ENCODE peak calls at places on chromosome 15, in eight cellular contexts. One of them, this sample, is unnamed.

GRCh38 chr15:25882466-25882865 is 19.3 kb upstream of the ATP10A start:
- DNase-seq in kidney: no peak
- DNase-seq in body of pancreas: no peak
- DNase-seq in CD4-positive, alpha-beta memory T cell: no peak
- DNase-seq in IMR-90: peak; percentile 39
- DNase-seq in naive thymus-derived CD4-positive, alpha-beta T cell: no peak
- DNase-seq in psoas muscle: no peak
- DNase-seq in mucosa of descending colon: no peak
- DNase-seq in this sample: no peak

GRCh38 chr15:81133782-81134461 is at the start of gene CFAP161:
- DNase-seq in mucosa of descending colon: peak; percentile 69
- DNase-seq in naive thymus-derived CD4-positive, alpha-beta T cell: no peak
- DNase-seq in body of pancreas: peak; percentile 70
- DNase-seq in psoas muscle: peak; percentile 84
- DNase-seq in IMR-90: peak; percentile 69
- DNase-seq in CD4-positive, alpha-beta memory T cell: no peak
- DNase-seq in kidney: peak; percentile 86
- DNase-seq in this sample: peak; percentile 36

GRCh38 chr15:49888341-49888693 is 230.7 kb downstream of the ATP8B4 start:
- DNase-seq in mucosa of descending colon: no peak
- DNase-seq in body of pancreas: no peak
- DNase-seq in kidney: no peak
- DNase-seq in psoas muscle: no peak
- DNase-seq in CD4-positive, alpha-beta memory T cell: no peak
- DNase-seq in IMR-90: no peak
- DNase-seq in naive thymus-derived CD4-positive, alpha-beta T cell: no peak
- DNase-seq in this sample: no peak

GRCh38 chr15:61511089-61511488 is 282.0 kb upstream of the RORA start:
- DNase-seq in mucosa of descending colon: no peak
- DNase-seq in IMR-90: no peak
- DNase-seq in body of pancreas: no peak
- DNase-seq in naive thymus-derived CD4-positive, alpha-beta T cell: no peak
- DNase-seq in psoas muscle: no peak
- DNase-seq in kidney: no peak
- DNase-seq in CD4-positive, alpha-beta memory T cell: no peak
- DNase-seq in this sample: no peak

GRCh38 chr15:80107204-80107603 is 45.6 kb upstream of the FAH start:
- DNase-seq in naive thymus-derived CD4-positive, alpha-beta T cell: no peak
- DNase-seq in kidney: no peak
- DNase-seq in body of pancreas: no peak
- DNase-seq in CD4-positive, alpha-beta memory T cell: no peak
- DNase-seq in IMR-90: no peak
- DNase-seq in mucosa of descending colon: no peak
- DNase-seq in psoas muscle: no peak
- DNase-seq in this sample: no peak

GRCh38 chr15:68501616-68502015 is 69.7 kb upstream of the ITGA11 start:
- DNase-seq in mucosa of descending colon: no peak
- DNase-seq in IMR-90: no peak
- DNase-seq in kidney: no peak
- DNase-seq in psoas muscle: no peak
- DNase-seq in naive thymus-derived CD4-positive, alpha-beta T cell: no peak
- DNase-seq in body of pancreas: no peak
- DNase-seq in CD4-positive, alpha-beta memory T cell: no peak
- DNase-seq in this sample: no peak

GRCh38 chr15:85786778-85787114 is 8.0 kb downstream of the KLHL25 start:
- DNase-seq in naive thymus-derived CD4-positive, alpha-beta T cell: no peak
- DNase-seq in CD4-positive, alpha-beta memory T cell: no peak
- DNase-seq in psoas muscle: no peak
- DNase-seq in body of pancreas: no peak
- DNase-seq in mucosa of descending colon: no peak
- DNase-seq in kidney: no peak
- DNase-seq in IMR-90: no peak
- DNase-seq in this sample: no peak

GRCh38 chr15:98914626-98915025 is 93.0 kb downstream of the PGPEP1L start:
- DNase-seq in kidney: no peak
- DNase-seq in psoas muscle: no peak
- DNase-seq in IMR-90: peak; percentile 99
- DNase-seq in CD4-positive, alpha-beta memory T cell: no peak
- DNase-seq in body of pancreas: no peak
- DNase-seq in naive thymus-derived CD4-positive, alpha-beta T cell: no peak
- DNase-seq in mucosa of descending colon: no peak
- DNase-seq in this sample: no peak

GRCh38 chr15:60326824-60327654 is 70.7 kb downstream of the ANXA2 start:
- DNase-seq in psoas muscle: no peak
- DNase-seq in mucosa of descending colon: no peak
- DNase-seq in body of pancreas: no peak
- DNase-seq in IMR-90: peak; percentile 52
- DNase-seq in kidney: no peak
- DNase-seq in naive thymus-derived CD4-positive, alpha-beta T cell: peak; percentile 62
- DNase-seq in CD4-positive, alpha-beta memory T cell: no peak
- DNase-seq in this sample: peak; percentile 23

GRCh38 chr15:98442379-98442833 is 205.9 kb upstream of the IGF1R start:
- DNase-seq in kidney: no peak
- DNase-seq in body of pancreas: peak; percentile 71
- DNase-seq in mucosa of descending colon: no peak
- DNase-seq in naive thymus-derived CD4-positive, alpha-beta T cell: peak; percentile 59
- DNase-seq in IMR-90: peak; percentile 82
- DNase-seq in psoas muscle: no peak
- DNase-seq in CD4-positive, alpha-beta memory T cell: peak; percentile 43
- DNase-seq in this sample: peak; percentile 40

GRCh38 chr15:93141373-93141790 is 52.4 kb upstream of the RGMA start:
- DNase-seq in kidney: no peak
- DNase-seq in psoas muscle: no peak
- DNase-seq in mucosa of descending colon: no peak
- DNase-seq in naive thymus-derived CD4-positive, alpha-beta T cell: peak; percentile 27
- DNase-seq in body of pancreas: no peak
- DNase-seq in CD4-positive, alpha-beta memory T cell: peak; percentile 55
- DNase-seq in IMR-90: no peak
- DNase-seq in this sample: no peak

GRCh38 chr15:88745696-88746095 is 57.5 kb upstream of the ACAN start:
- DNase-seq in naive thymus-derived CD4-positive, alpha-beta T cell: no peak
- DNase-seq in kidney: no peak
- DNase-seq in mucosa of descending colon: no peak
- DNase-seq in psoas muscle: no peak
- DNase-seq in body of pancreas: no peak
- DNase-seq in IMR-90: peak; percentile 75
- DNase-seq in CD4-positive, alpha-beta memory T cell: no peak
- DNase-seq in this sample: no peak

GRCh38 chr15:66826504-66826903 is 124.5 kb downstream of the SMAD6 start:
- DNase-seq in CD4-positive, alpha-beta memory T cell: no peak
- DNase-seq in body of pancreas: no peak
- DNase-seq in naive thymus-derived CD4-positive, alpha-beta T cell: no peak
- DNase-seq in kidney: peak; percentile 12
- DNase-seq in mucosa of descending colon: no peak
- DNase-seq in IMR-90: no peak
- DNase-seq in psoas muscle: no peak
- DNase-seq in this sample: no peak

GRCh38 chr15:80570553-80570952 is 124.6 kb upstream of the ABHD17C start:
- DNase-seq in IMR-90: no peak
- DNase-seq in kidney: peak; percentile 7
- DNase-seq in psoas muscle: no peak
- DNase-seq in naive thymus-derived CD4-positive, alpha-beta T cell: no peak
- DNase-seq in CD4-positive, alpha-beta memory T cell: no peak
- DNase-seq in body of pancreas: no peak
- DNase-seq in mucosa of descending colon: no peak
- DNase-seq in this sample: no peak

GRCh38 chr15:57118013-57118799 is 199.8 kb downstream of the TCF12 start:
- DNase-seq in naive thymus-derived CD4-positive, alpha-beta T cell: no peak
- DNase-seq in mucosa of descending colon: no peak
- DNase-seq in CD4-positive, alpha-beta memory T cell: no peak
- DNase-seq in body of pancreas: no peak
- DNase-seq in kidney: no peak
- DNase-seq in IMR-90: peak; percentile 31
- DNase-seq in psoas muscle: no peak
- DNase-seq in this sample: no peak

GRCh38 chr15:98382139-98382538 is 266.2 kb upstream of the IGF1R start:
- DNase-seq in kidney: no peak
- DNase-seq in mucosa of descending colon: no peak
- DNase-seq in naive thymus-derived CD4-positive, alpha-beta T cell: no peak
- DNase-seq in IMR-90: no peak
- DNase-seq in body of pancreas: no peak
- DNase-seq in psoas muscle: no peak
- DNase-seq in CD4-positive, alpha-beta memory T cell: no peak
- DNase-seq in this sample: no peak

GRCh38 chr15:31230630-31231485 is 95.8 kb upstream of the KLF13 start:
- DNase-seq in IMR-90: no peak
- DNase-seq in mucosa of descending colon: peak; percentile 24
- DNase-seq in body of pancreas: no peak
- DNase-seq in CD4-positive, alpha-beta memory T cell: no peak
- DNase-seq in naive thymus-derived CD4-positive, alpha-beta T cell: no peak
- DNase-seq in kidney: peak; percentile 80
- DNase-seq in psoas muscle: no peak
- DNase-seq in this sample: no peak

GRCh38 chr15:61411941-61412510 is 182.9 kb upstream of the RORA start:
- DNase-seq in mucosa of descending colon: no peak
- DNase-seq in naive thymus-derived CD4-positive, alpha-beta T cell: no peak
- DNase-seq in IMR-90: no peak
- DNase-seq in body of pancreas: no peak
- DNase-seq in CD4-positive, alpha-beta memory T cell: no peak
- DNase-seq in psoas muscle: no peak
- DNase-seq in kidney: no peak
- DNase-seq in this sample: no peak

GRCh38 chr15:43067717-43068461 is 37.9 kb downstream of the UBR1 start:
- DNase-seq in mucosa of descending colon: no peak
- DNase-seq in naive thymus-derived CD4-positive, alpha-beta T cell: no peak
- DNase-seq in IMR-90: peak; percentile 52
- DNase-seq in kidney: no peak
- DNase-seq in body of pancreas: no peak
- DNase-seq in CD4-positive, alpha-beta memory T cell: no peak
- DNase-seq in psoas muscle: no peak
- DNase-seq in this sample: no peak

GRCh38 chr15:31084176-31084575 is 17.3 kb downstream of the TRPM1 start:
- DNase-seq in CD4-positive, alpha-beta memory T cell: no peak
- DNase-seq in mucosa of descending colon: no peak
- DNase-seq in psoas muscle: no peak
- DNase-seq in IMR-90: no peak
- DNase-seq in body of pancreas: no peak
- DNase-seq in naive thymus-derived CD4-positive, alpha-beta T cell: no peak
- DNase-seq in kidney: no peak
- DNase-seq in this sample: no peak

GRCh38 chr15:70710714-70711113 is 52.6 kb downstream of the UACA start:
- DNase-seq in mucosa of descending colon: no peak
- DNase-seq in kidney: no peak
- DNase-seq in psoas muscle: no peak
- DNase-seq in CD4-positive, alpha-beta memory T cell: no peak
- DNase-seq in IMR-90: no peak
- DNase-seq in naive thymus-derived CD4-positive, alpha-beta T cell: no peak
- DNase-seq in body of pancreas: no peak
- DNase-seq in this sample: no peak

GRCh38 chr15:65466901-65467300 is 44.2 kb upstream of the IGDCC4 start:
- DNase-seq in CD4-positive, alpha-beta memory T cell: no peak
- DNase-seq in IMR-90: peak; percentile 66
- DNase-seq in naive thymus-derived CD4-positive, alpha-beta T cell: no peak
- DNase-seq in body of pancreas: no peak
- DNase-seq in psoas muscle: no peak
- DNase-seq in mucosa of descending colon: no peak
- DNase-seq in kidney: no peak
- DNase-seq in this sample: no peak

GRCh38 chr15:39191871-39192281 is 389.0 kb upstream of the THBS1 start:
- DNase-seq in CD4-positive, alpha-beta memory T cell: no peak
- DNase-seq in body of pancreas: no peak
- DNase-seq in mucosa of descending colon: no peak
- DNase-seq in IMR-90: peak; percentile 61
- DNase-seq in naive thymus-derived CD4-positive, alpha-beta T cell: no peak
- DNase-seq in kidney: no peak
- DNase-seq in psoas muscle: no peak
- DNase-seq in this sample: no peak
- H3K4me3 ChIP-seq in CD4-positive, alpha-beta memory T cell: no peak overlapping the region
- H3K4me3 ChIP-seq in body of pancreas: no peak overlapping the region
- H3K4me3 ChIP-seq in mucosa of descending colon: no peak overlapping the region
- H3K4me3 ChIP-seq in IMR-90: no peak overlapping the region
- H3K4me3 ChIP-seq in naive thymus-derived CD4-positive, alpha-beta T cell: no peak overlapping the region
- H3K4me3 ChIP-seq in kidney: no peak overlapping the region
- H3K4me3 ChIP-seq in psoas muscle: no peak overlapping the region
- H3K4me3 ChIP-seq in this sample: no peak overlapping the region

GRCh38 chr15:54640874-54641273 is 555.9 kb downstream of the RSL24D1 start:
- DNase-seq in IMR-90: no peak
- DNase-seq in body of pancreas: no peak
- DNase-seq in mucosa of descending colon: no peak
- DNase-seq in naive thymus-derived CD4-positive, alpha-beta T cell: no peak
- DNase-seq in CD4-positive, alpha-beta memory T cell: no peak
- DNase-seq in kidney: no peak
- DNase-seq in psoas muscle: no peak
- DNase-seq in this sample: no peak
- H3K4me1 ChIP-seq in IMR-90: no peaks in the 10 kb centered on the region
- H3K4me1 ChIP-seq in body of pancreas: no peaks in the 10 kb centered on the region
- H3K4me1 ChIP-seq in mucosa of descending colon: no peaks in the 10 kb centered on the region
- H3K4me1 ChIP-seq in naive thymus-derived CD4-positive, alpha-beta T cell: no peaks in the 10 kb centered on the region
- H3K4me1 ChIP-seq in CD4-positive, alpha-beta memory T cell: no peaks in the 10 kb centered on the region
- H3K4me1 ChIP-seq in kidney: no peaks in the 10 kb centered on the region
- H3K4me1 ChIP-seq in psoas muscle: no peaks in the 10 kb centered on the region
- H3K4me1 ChIP-seq in this sample: no peaks in the 10 kb centered on the region

GRCh38 chr15:90201150-90201943 is at the start of gene SEMA4B:
- DNase-seq in CD4-positive, alpha-beta memory T cell: peak; percentile 78
- DNase-seq in psoas muscle: peak; percentile 74
- DNase-seq in naive thymus-derived CD4-positive, alpha-beta T cell: peak; percentile 72
- DNase-seq in mucosa of descending colon: peak; percentile 88
- DNase-seq in kidney: peak; percentile 92
- DNase-seq in IMR-90: peak; percentile 32
- DNase-seq in body of pancreas: peak; percentile 73
- DNase-seq in this sample: peak; percentile 45
- H3K4me3 ChIP-seq in CD4-positive, alpha-beta memory T cell: peak within 1 kb of the TSS; percentile 79
- H3K4me3 ChIP-seq in psoas muscle: peak within 1 kb of the TSS; percentile 88
- H3K4me3 ChIP-seq in naive thymus-derived CD4-positive, alpha-beta T cell: peak within 1 kb of the TSS; percentile 67
- H3K4me3 ChIP-seq in mucosa of descending colon: peak within 1 kb of the TSS; percentile 61
- H3K4me3 ChIP-seq in kidney: peak within 1 kb of the TSS; percentile 75
- H3K4me3 ChIP-seq in IMR-90: peak within 1 kb of the TSS; percentile 91
- H3K4me3 ChIP-seq in body of pancreas: peak within 1 kb of the TSS; percentile 64
- H3K4me3 ChIP-seq in this sample: peak within 1 kb of the TSS; percentile 92

GRCh38 chr15:63312286-63312685 is 34.9 kb downstream of the APH1B start:
- DNase-seq in psoas muscle: no peak
- DNase-seq in naive thymus-derived CD4-positive, alpha-beta T cell: no peak
- DNase-seq in kidney: no peak
- DNase-seq in IMR-90: no peak
- DNase-seq in body of pancreas: no peak
- DNase-seq in mucosa of descending colon: no peak
- DNase-seq in CD4-positive, alpha-beta memory T cell: no peak
- DNase-seq in this sample: no peak
- H3K4me1 ChIP-seq in psoas muscle: no peaks in the 10 kb centered on the region
- H3K4me1 ChIP-seq in naive thymus-derived CD4-positive, alpha-beta T cell: no peaks in the 10 kb centered on the region
- H3K4me1 ChIP-seq in kidney: no peaks in the 10 kb centered on the region
- H3K4me1 ChIP-seq in IMR-90: no peaks in the 10 kb centered on the region
- H3K4me1 ChIP-seq in body of pancreas: no peaks in the 10 kb centered on the region
- H3K4me1 ChIP-seq in mucosa of descending colon: no peaks in the 10 kb centered on the region
- H3K4me1 ChIP-seq in CD4-positive, alpha-beta memory T cell: no peaks in the 10 kb centered on the region
- H3K4me1 ChIP-seq in this sample: no peaks in the 10 kb centered on the region